ENCODE peak calls at places on chromosomes 11 and 22, in eight cellular contexts. One of them, this sample, is unnamed.
A peak's percentile ranks its signal among the peaks of the same experiment; 100 is the strongest.

GRCh38 chr11:45212566-45213315 is 66.3 kb downstream of the PRDM11 start:
- DNase-seq in stomach: no peak
- DNase-seq in mammary epithelial cell: no peak
- DNase-seq in upper lobe of left lung: no peak
- DNase-seq in epithelial cell of prostate: no peak
- DNase-seq in A549: peak; percentile 25
- DNase-seq in pancreas: no peak
- DNase-seq in lower lobe of right lung: no peak
- DNase-seq in this sample: no peak

GRCh38 chr11:20088368-20089260 is 71.7 kb downstream of the DBX1 start:
- DNase-seq in stomach: no peak
- DNase-seq in mammary epithelial cell: no peak
- DNase-seq in upper lobe of left lung: no peak
- DNase-seq in epithelial cell of prostate: no peak
- DNase-seq in A549: no peak
- DNase-seq in pancreas: no peak
- DNase-seq in lower lobe of right lung: no peak
- DNase-seq in this sample: peak; percentile 81

GRCh38 chr22:21038405-21038804 is 6.0 kb upstream of the SLC7A4 start:
- DNase-seq in stomach: no peak
- DNase-seq in mammary epithelial cell: no peak
- DNase-seq in upper lobe of left lung: no peak
- DNase-seq in epithelial cell of prostate: no peak
- DNase-seq in A549: no peak
- DNase-seq in pancreas: no peak
- DNase-seq in lower lobe of right lung: no peak
- DNase-seq in this sample: peak; percentile 53

GRCh38 chr11:116879789-116880402 is 42.5 kb upstream of the APOA1 start:
- DNase-seq in stomach: no peak
- DNase-seq in mammary epithelial cell: peak; percentile 58
- DNase-seq in upper lobe of left lung: no peak
- DNase-seq in epithelial cell of prostate: no peak
- DNase-seq in A549: peak; percentile 61
- DNase-seq in pancreas: no peak
- DNase-seq in lower lobe of right lung: no peak
- DNase-seq in this sample: peak; percentile 90

GRCh38 chr11:132158091-132158490 is 787.7 kb downstream of the NTM start:
- DNase-seq in stomach: peak; percentile 27
- DNase-seq in mammary epithelial cell: peak; percentile 30
- DNase-seq in upper lobe of left lung: no peak
- DNase-seq in epithelial cell of prostate: no peak
- DNase-seq in A549: peak; percentile 17
- DNase-seq in pancreas: no peak
- DNase-seq in lower lobe of right lung: no peak
- DNase-seq in this sample: peak; percentile 18

GRCh38 chr11:121661796-121662508 is 209.2 kb upstream of the SORL1-AS1 start:
- DNase-seq in stomach: no peak
- DNase-seq in mammary epithelial cell: peak; percentile 39
- DNase-seq in upper lobe of left lung: no peak
- DNase-seq in epithelial cell of prostate: no peak
- DNase-seq in A549: no peak
- DNase-seq in pancreas: no peak
- DNase-seq in lower lobe of right lung: no peak
- DNase-seq in this sample: peak; percentile 83

GRCh38 chr11:64204464-64204989 is 2.0 kb upstream of the FERMT3 start:
- DNase-seq in stomach: peak; percentile 94
- DNase-seq in mammary epithelial cell: peak; percentile 81
- DNase-seq in upper lobe of left lung: peak; percentile 95
- DNase-seq in epithelial cell of prostate: peak; percentile 66
- DNase-seq in A549: peak; percentile 89
- DNase-seq in pancreas: peak; percentile 88
- DNase-seq in lower lobe of right lung: peak; percentile 91
- DNase-seq in this sample: peak; percentile 97

GRCh38 chr11:7516488-7516887 is 2.7 kb downstream of the PPFIBP2 start:
- DNase-seq in stomach: no peak
- DNase-seq in mammary epithelial cell: no peak
- DNase-seq in upper lobe of left lung: no peak
- DNase-seq in epithelial cell of prostate: no peak
- DNase-seq in A549: no peak
- DNase-seq in pancreas: no peak
- DNase-seq in lower lobe of right lung: no peak
- DNase-seq in this sample: no peak

GRCh38 chr11:112613051-112613972 is 347.9 kb upstream of the NCAM1 start:
- DNase-seq in stomach: no peak
- DNase-seq in mammary epithelial cell: peak; percentile 95
- DNase-seq in upper lobe of left lung: no peak
- DNase-seq in epithelial cell of prostate: peak; percentile 62
- DNase-seq in A549: no peak
- DNase-seq in pancreas: peak; percentile 51
- DNase-seq in lower lobe of right lung: no peak
- DNase-seq in this sample: no peak

GRCh38 chr11:46457659-46458058 is 66.1 kb upstream of the CHRM4 start:
- DNase-seq in stomach: no peak
- DNase-seq in mammary epithelial cell: peak; percentile 53
- DNase-seq in upper lobe of left lung: peak; percentile 75
- DNase-seq in epithelial cell of prostate: no peak
- DNase-seq in A549: no peak
- DNase-seq in pancreas: no peak
- DNase-seq in lower lobe of right lung: peak; percentile 77
- DNase-seq in this sample: peak; percentile 19

GRCh38 chr11:3003396-3004231 is 11.5 kb upstream of the NAP1L4 start:
- DNase-seq in stomach: peak; percentile 56
- DNase-seq in mammary epithelial cell: peak; percentile 87
- DNase-seq in upper lobe of left lung: no peak
- DNase-seq in epithelial cell of prostate: peak; percentile 75
- DNase-seq in A549: no peak
- DNase-seq in pancreas: no peak
- DNase-seq in lower lobe of right lung: no peak
- DNase-seq in this sample: peak; percentile 9

GRCh38 chr11:123180166-123180565 is 14.9 kb downstream of the CLMP start:
- DNase-seq in stomach: no peak
- DNase-seq in mammary epithelial cell: peak; percentile 52
- DNase-seq in upper lobe of left lung: peak; percentile 45
- DNase-seq in epithelial cell of prostate: no peak
- DNase-seq in A549: no peak
- DNase-seq in pancreas: no peak
- DNase-seq in lower lobe of right lung: no peak
- DNase-seq in this sample: peak; percentile 56

GRCh38 chr11:58905141-58905715 is 34.1 kb upstream of the GLYATL1 start:
- DNase-seq in stomach: no peak
- DNase-seq in mammary epithelial cell: peak; percentile 74
- DNase-seq in upper lobe of left lung: no peak
- DNase-seq in epithelial cell of prostate: no peak
- DNase-seq in A549: no peak
- DNase-seq in pancreas: no peak
- DNase-seq in lower lobe of right lung: peak; percentile 46
- DNase-seq in this sample: peak; percentile 73

GRCh38 chr11:94751806-94752205 is 16.4 kb upstream of the AMOTL1 start:
- DNase-seq in stomach: no peak
- DNase-seq in mammary epithelial cell: no peak
- DNase-seq in upper lobe of left lung: no peak
- DNase-seq in epithelial cell of prostate: no peak
- DNase-seq in A549: no peak
- DNase-seq in pancreas: no peak
- DNase-seq in lower lobe of right lung: no peak
- DNase-seq in this sample: no peak

GRCh38 chr22:38347181-38347943 is 30.1 kb upstream of the CSNK1E start:
- DNase-seq in stomach: peak; percentile 20
- DNase-seq in mammary epithelial cell: no peak
- DNase-seq in upper lobe of left lung: no peak
- DNase-seq in epithelial cell of prostate: no peak
- DNase-seq in A549: no peak
- DNase-seq in pancreas: no peak
- DNase-seq in lower lobe of right lung: no peak
- DNase-seq in this sample: no peak

GRCh38 chr11:1360835-1361357 is 28.8 kb upstream of the BRSK2 start:
- DNase-seq in stomach: no peak
- DNase-seq in mammary epithelial cell: no peak
- DNase-seq in upper lobe of left lung: no peak
- DNase-seq in epithelial cell of prostate: no peak
- DNase-seq in A549: no peak
- DNase-seq in pancreas: no peak
- DNase-seq in lower lobe of right lung: no peak
- DNase-seq in this sample: no peak

GRCh38 chr11:32911413-32911812 is 18.8 kb downstream of the QSER1 start:
- DNase-seq in stomach: no peak
- DNase-seq in mammary epithelial cell: no peak
- DNase-seq in upper lobe of left lung: no peak
- DNase-seq in epithelial cell of prostate: no peak
- DNase-seq in A549: no peak
- DNase-seq in pancreas: no peak
- DNase-seq in lower lobe of right lung: no peak
- DNase-seq in this sample: no peak

GRCh38 chr11:130427581-130428211 is 713 bp downstream of the ADAMTS8 start:
- DNase-seq in stomach: no peak
- DNase-seq in mammary epithelial cell: no peak
- DNase-seq in upper lobe of left lung: no peak
- DNase-seq in epithelial cell of prostate: no peak
- DNase-seq in A549: no peak
- DNase-seq in pancreas: no peak
- DNase-seq in lower lobe of right lung: peak; percentile 42
- DNase-seq in this sample: no peak

GRCh38 chr11:35375332-35376125 is 43.8 kb downstream of the SLC1A2 start:
- DNase-seq in stomach: no peak
- DNase-seq in mammary epithelial cell: no peak
- DNase-seq in upper lobe of left lung: no peak
- DNase-seq in epithelial cell of prostate: no peak
- DNase-seq in A549: no peak
- DNase-seq in pancreas: no peak
- DNase-seq in lower lobe of right lung: no peak
- DNase-seq in this sample: no peak

GRCh38 chr11:35376613-35377012 is 42.7 kb downstream of the SLC1A2 start:
- DNase-seq in stomach: no peak
- DNase-seq in mammary epithelial cell: no peak
- DNase-seq in upper lobe of left lung: no peak
- DNase-seq in epithelial cell of prostate: no peak
- DNase-seq in A549: no peak
- DNase-seq in pancreas: no peak
- DNase-seq in lower lobe of right lung: no peak
- DNase-seq in this sample: no peak

GRCh38 chr11:35377262-35377661 is 42.1 kb downstream of the SLC1A2 start:
- DNase-seq in stomach: no peak
- DNase-seq in mammary epithelial cell: no peak
- DNase-seq in upper lobe of left lung: no peak
- DNase-seq in epithelial cell of prostate: no peak
- DNase-seq in A549: no peak
- DNase-seq in pancreas: no peak
- DNase-seq in lower lobe of right lung: no peak
- DNase-seq in this sample: no peak

GRCh38 chr11:35373284-35373933 is 45.9 kb downstream of the SLC1A2 start:
- DNase-seq in stomach: peak; percentile 71
- DNase-seq in mammary epithelial cell: no peak
- DNase-seq in upper lobe of left lung: no peak
- DNase-seq in epithelial cell of prostate: no peak
- DNase-seq in A549: peak; percentile 74
- DNase-seq in pancreas: peak; percentile 61
- DNase-seq in lower lobe of right lung: no peak
- DNase-seq in this sample: no peak

DNA sequence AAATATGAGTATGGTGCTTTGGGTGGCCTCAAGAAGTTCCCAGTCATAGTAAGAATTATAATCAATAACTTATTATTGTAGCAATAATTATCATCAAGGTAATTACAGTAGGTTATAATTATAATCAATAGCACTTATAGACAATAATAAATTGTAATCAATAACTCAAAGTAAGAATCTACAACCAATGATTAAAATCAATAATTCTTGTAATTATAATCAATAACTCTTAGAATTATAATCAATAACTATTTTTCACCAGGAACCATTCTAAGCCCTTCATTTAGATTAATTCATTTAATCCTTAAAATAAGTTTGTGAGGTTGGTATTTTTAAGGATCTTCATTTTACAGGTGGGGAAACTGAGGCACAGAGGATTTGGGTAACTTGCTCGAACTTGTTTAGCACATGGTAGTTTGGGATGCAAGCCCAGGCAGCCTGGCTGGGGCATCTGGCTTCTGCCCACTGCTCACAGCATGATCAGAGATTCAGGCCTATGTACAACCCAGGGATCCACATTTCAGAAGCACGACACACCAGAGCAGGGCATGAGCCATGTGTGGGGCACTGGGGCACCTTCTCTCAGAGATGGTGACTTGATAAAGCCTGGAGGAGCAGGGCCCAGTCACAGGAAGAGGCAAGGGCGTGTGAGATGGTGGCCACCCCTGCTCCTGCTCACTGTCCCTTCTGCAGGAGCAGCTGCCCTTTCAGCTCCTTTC is 46.6 kb downstream of the SLC1A2 start:
- DNase-seq in stomach: no peak
- DNase-seq in mammary epithelial cell: no peak
- DNase-seq in upper lobe of left lung: no peak
- DNase-seq in epithelial cell of prostate: no peak
- DNase-seq in A549: no peak
- DNase-seq in pancreas: no peak
- DNase-seq in lower lobe of right lung: no peak
- DNase-seq in this sample: no peak
- H3K27ac ChIP-seq in stomach: peak overlapping the region; percentile 2
- H3K27ac ChIP-seq in mammary epithelial cell: no peak overlapping the region
- H3K27ac ChIP-seq in upper lobe of left lung: no peak overlapping the region
- H3K27ac ChIP-seq in epithelial cell of prostate: no peak overlapping the region
- H3K27ac ChIP-seq in A549: peak overlapping the region; percentile 82
- H3K27ac ChIP-seq in pancreas: no peak overlapping the region
- H3K27ac ChIP-seq in lower lobe of right lung: no peak overlapping the region
- H3K27ac ChIP-seq in this sample: no peak overlapping the region

GRCh38 chr11:100686476-100686875 is 612 bp upstream of the ARHGAP42 start:
- DNase-seq in stomach: no peak
- DNase-seq in mammary epithelial cell: no peak
- DNase-seq in upper lobe of left lung: no peak
- DNase-seq in epithelial cell of prostate: no peak
- DNase-seq in A549: no peak
- DNase-seq in pancreas: no peak
- DNase-seq in lower lobe of right lung: no peak
- DNase-seq in this sample: no peak
- H3K27ac ChIP-seq in stomach: peak overlapping the region; percentile 96
- H3K27ac ChIP-seq in mammary epithelial cell: no peak overlapping the region
- H3K27ac ChIP-seq in upper lobe of left lung: peak overlapping the region; percentile 77
- H3K27ac ChIP-seq in epithelial cell of prostate: peak overlapping the region; percentile 63
- H3K27ac ChIP-seq in A549: peak overlapping the region; percentile 93
- H3K27ac ChIP-seq in pancreas: no peak overlapping the region
- H3K27ac ChIP-seq in lower lobe of right lung: peak overlapping the region; percentile 71
- H3K27ac ChIP-seq in this sample: no peak overlapping the region

GRCh38 chr11:128467610-128468041 is 119.7 kb downstream of the ETS1 start:
- DNase-seq in stomach: no peak
- DNase-seq in mammary epithelial cell: peak; percentile 93
- DNase-seq in upper lobe of left lung: no peak
- DNase-seq in epithelial cell of prostate: peak; percentile 60
- DNase-seq in A549: peak; percentile 75
- DNase-seq in pancreas: no peak
- DNase-seq in lower lobe of right lung: no peak
- DNase-seq in this sample: peak; percentile 94
- H3K27ac ChIP-seq in stomach: peak overlapping the region; percentile 57
- H3K27ac ChIP-seq in mammary epithelial cell: peak overlapping the region; percentile 59
- H3K27ac ChIP-seq in upper lobe of left lung: peak overlapping the region; percentile 83
- H3K27ac ChIP-seq in epithelial cell of prostate: peak overlapping the region; percentile 68
- H3K27ac ChIP-seq in A549: peak overlapping the region; percentile 54
- H3K27ac ChIP-seq in pancreas: peak overlapping the region; percentile 56
- H3K27ac ChIP-seq in lower lobe of right lung: peak overlapping the region; percentile 60
- H3K27ac ChIP-seq in this sample: peak overlapping the region; percentile 95

DNA sequence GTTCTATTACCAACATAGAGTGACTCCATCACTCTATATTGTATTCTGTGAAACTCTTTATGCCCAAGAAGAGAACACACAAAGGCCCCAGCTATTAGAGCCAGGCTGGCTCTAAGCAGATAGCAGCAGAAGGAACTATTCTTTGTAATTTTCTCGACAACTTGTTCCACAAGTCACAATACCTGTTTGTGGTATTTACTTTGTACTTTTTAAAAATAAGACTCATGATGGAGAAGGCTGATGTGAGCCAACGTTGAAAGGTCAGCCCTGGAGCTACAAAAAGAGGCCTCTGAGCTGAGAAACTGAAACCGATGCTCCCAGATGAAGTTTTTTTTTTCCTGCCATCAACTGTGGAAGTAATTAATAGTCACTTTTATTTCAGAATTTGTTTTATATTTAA is 68.3 kb downstream of the LARGE1 start:
- DNase-seq in stomach: peak; percentile 49
- DNase-seq in mammary epithelial cell: no peak
- DNase-seq in upper lobe of left lung: no peak
- DNase-seq in epithelial cell of prostate: peak; percentile 6
- DNase-seq in A549: no peak
- DNase-seq in pancreas: no peak
- DNase-seq in lower lobe of right lung: no peak
- DNase-seq in this sample: no peak
- H3K27ac ChIP-seq in stomach: peak overlapping the region; percentile 82
- H3K27ac ChIP-seq in mammary epithelial cell: no peak overlapping the region
- H3K27ac ChIP-seq in upper lobe of left lung: no peak overlapping the region
- H3K27ac ChIP-seq in epithelial cell of prostate: no peak overlapping the region
- H3K27ac ChIP-seq in A549: no peak overlapping the region
- H3K27ac ChIP-seq in pancreas: peak overlapping the region; percentile 13
- H3K27ac ChIP-seq in lower lobe of right lung: no peak overlapping the region
- H3K27ac ChIP-seq in this sample: peak overlapping the region; percentile 31